ENCODE peak calls at places on chromosomes 3 and 15, in eight cellular contexts. Y, L, O, N, C, A, M and I are unnamed samples.

GRCh38 chr3:172446198-172446597 is 2.1 kb downstream of the GHSR start:
- DNase-seq in O (no peak), M (no peak), Y (no peak), N (no peak), C (no peak), A (no peak), L (no peak), I (no peak)

GRCh38 chr3:116188231-116188785 is 257.0 kb downstream of the LSAMP start:
- DNase-seq in M (peak; percentile 37), Y (no peak), O (no peak), N (no peak), C (no peak), A (no peak), L (no peak), I (no peak)

GRCh38 chr15:70099966-70100494 is 2.3 kb upstream of the TLE3 start:
- DNase-seq in M (no peak), N (no peak), C (no peak), Y (no peak), O (no peak), L (no peak), A (no peak), I (no peak)

GRCh38 chr3:143795849-143796248 is 52.4 kb downstream of the SLC9A9 start:
- DNase-seq in O (peak; percentile 27), L (no peak), M (peak; percentile 47), Y (no peak), N (no peak), C (no peak), A (peak; percentile 20), I (no peak)

GRCh38 chr15:41183580-41183979 is 47.0 kb downstream of the EXD1 start:
- DNase-seq in A (peak; percentile 41), O (no peak), C (no peak), L (no peak), M (no peak), Y (no peak), N (no peak), I (no peak)

GRCh38 chr15:98526094-98526493 is 122.2 kb upstream of the IGF1R start:
- DNase-seq in O (no peak), M (no peak), N (no peak), L (no peak), A (no peak), Y (no peak), C (no peak), I (no peak)

GRCh38 chr3:66472313-66473134 is 28.3 kb downstream of the LRIG1 start:
- DNase-seq in M (peak; percentile 95), Y (no peak), C (no peak), N (no peak), A (peak; percentile 60), L (no peak), O (no peak), I (peak; percentile 85)

GRCh38 chr15:83046558-83047127 is 20.4 kb downstream of the BTBD1 start:
- DNase-seq in O (no peak), Y (no peak), C (no peak), M (peak; percentile 55), N (no peak), L (no peak), A (peak; percentile 71), I (no peak)

GRCh38 chr3:13282528-13282985 is 137.6 kb downstream of the NUP210 start:
- DNase-seq in A (no peak), C (no peak), O (no peak), M (no peak), N (no peak), Y (no peak), L (peak; percentile 72), I (no peak)

GRCh38 chr3:110995461-110996226 is 76.0 kb upstream of the NECTIN3 start:
- DNase-seq in M (peak; percentile 79), Y (no peak), O (no peak), A (peak; percentile 53), N (no peak), L (no peak), C (no peak), I (no peak)

GRCh38 chr3:175111036-175111435 is 251.9 kb downstream of the NAALADL2 start:
- DNase-seq in Y (no peak), L (no peak), M (no peak), A (peak; percentile 89), C (no peak), O (peak; percentile 53), N (no peak), I (no peak)

GRCh38 chr3:16300881-16301359 is 35.9 kb downstream of the OXNAD1 start:
- DNase-seq in Y (no peak), O (peak; percentile 47), A (no peak), L (no peak), C (no peak), N (no peak), M (peak; percentile 16), I (no peak)

GRCh38 chr3:120244834-120245225 is 40.2 kb downstream of the GPR156 start:
- DNase-seq in M (no peak), N (no peak), O (no peak), A (peak; percentile 33), Y (no peak), L (no peak), C (no peak), I (no peak)

GRCh38 chr3:34570916-34571705 is 772.7 kb downstream of the PDCD6IP start:
- DNase-seq in L (no peak), A (no peak), N (no peak), O (no peak), Y (no peak), C (no peak), M (peak; percentile 3), I (no peak)

GRCh38 chr15:52247032-52247431 is 48.6 kb downstream of the MYO5C start:
- DNase-seq in Y (no peak), N (peak; percentile 24), M (peak; percentile 71), L (no peak), O (peak; percentile 47), A (peak; percentile 98), C (no peak), I (no peak)

GRCh38 chr3:197926418-197926817 is 23.6 kb upstream of the RPL35A start:
- DNase-seq in A (no peak), N (no peak), L (no peak), Y (no peak), C (no peak), O (no peak), M (no peak), I (no peak)

DNA sequence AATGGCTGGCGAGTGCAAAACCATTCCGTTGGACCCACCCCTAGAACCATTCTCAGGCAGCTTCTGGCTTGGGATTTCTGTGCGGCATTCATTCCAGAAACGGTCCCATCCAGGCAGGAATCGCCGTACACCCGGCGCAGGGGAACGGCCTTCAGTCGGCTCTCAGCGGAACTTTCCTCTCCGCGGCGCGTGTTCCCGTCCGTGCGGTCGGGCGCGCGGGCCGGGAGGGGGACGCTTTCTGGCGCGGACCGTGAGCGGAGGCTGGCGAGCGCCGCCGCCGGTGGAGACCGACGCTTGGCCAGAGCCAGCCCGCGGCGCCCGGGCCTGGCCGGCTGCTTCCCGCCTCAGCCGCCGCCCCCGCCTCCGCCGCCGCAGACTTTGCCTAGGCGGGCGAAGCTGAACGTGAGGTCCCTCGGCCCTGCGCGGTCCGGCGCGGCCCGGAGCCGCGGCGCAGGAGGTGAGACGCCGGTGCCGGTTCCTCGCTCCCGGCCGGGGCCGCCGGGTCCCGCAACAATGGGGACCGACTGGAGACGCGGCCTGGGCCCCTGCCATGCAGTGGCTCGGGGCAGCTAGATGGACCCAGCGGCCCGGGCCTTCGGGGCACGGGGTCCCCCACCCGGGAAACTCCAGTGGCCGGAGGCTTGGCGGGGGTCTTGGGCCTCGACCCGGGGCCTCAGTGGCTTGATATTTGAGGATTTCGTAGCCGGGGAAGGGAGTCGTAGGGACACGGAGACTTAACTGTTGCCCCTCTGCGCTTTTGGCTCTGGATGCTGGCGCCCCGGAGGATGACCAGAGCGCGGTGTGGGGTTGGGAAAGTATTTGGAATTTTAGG is at the start of gene RAD54L2:
- DNase-seq in Y (peak; percentile 64), M (peak; percentile 92), C (peak; percentile 79), A (peak; percentile 86), L (peak; percentile 95), O (peak; percentile 81), N (peak; percentile 59), I (peak; percentile 41)
- TF ChIP-seq CTCF in Y (peak; percentile 47), M (peak; percentile 6), C (no peak), A (peak; percentile 19), L (no peak), O (peak; percentile 54), N (no peak), I (peak; percentile 42)

GRCh38 chr3:38627956-38628355 is 21.5 kb downstream of the SCN5A start:
- DNase-seq in C (no peak), M (no peak), L (no peak), N (no peak), A (peak; percentile 23), Y (no peak), O (no peak), I (no peak)
- TF ChIP-seq CTCF in C (no peak), M (peak; percentile 26), L (no peak), N (peak; percentile 39), A (peak; percentile 69), Y (no peak), O (no peak), I (peak; percentile 25)

GRCh38 chr3:148951599-148952361 is 39.6 kb upstream of the GYG1 start:
- DNase-seq in L (no peak), A (no peak), N (no peak), Y (no peak), M (no peak), C (no peak), O (no peak), I (peak; percentile 71)

GRCh38 chr3:148954981-148955380 is 36.4 kb upstream of the GYG1 start:
- DNase-seq in M (no peak), A (no peak), L (no peak), C (no peak), N (no peak), O (no peak), Y (no peak), I (no peak)

GRCh38 chr3:148953094-148953493 is 38.2 kb upstream of the GYG1 start:
- DNase-seq in N (no peak), A (no peak), O (no peak), C (no peak), L (no peak), Y (no peak), M (no peak), I (no peak)

GRCh38 chr3:148948913-148949657 is 42.3 kb upstream of the GYG1 start:
- DNase-seq in A (no peak), Y (peak; percentile 58), N (no peak), L (no peak), C (no peak), M (no peak), O (no peak), I (peak; percentile 44)

GRCh38 chr3:148950806-148951205 is 40.5 kb upstream of the GYG1 start:
- DNase-seq in M (no peak), C (no peak), O (no peak), L (no peak), Y (no peak), N (no peak), A (peak; percentile 46), I (no peak)
- TF ChIP-seq CTCF in M (peak; percentile 35), C (no peak), O (no peak), L (no peak), Y (no peak), N (peak; percentile 28), A (peak; percentile 52), I (peak; percentile 24)

GRCh38 chr3:63325386-63325785 is 47.3 kb downstream of the SYNPR start:
- DNase-seq in O (no peak), Y (no peak), M (no peak), A (no peak), L (no peak), N (no peak), C (no peak), I (no peak)

GRCh38 chr3:63328386-63328785 is 50.3 kb downstream of the SYNPR start:
- DNase-seq in A (peak; percentile 76), L (no peak), C (no peak), N (no peak), M (peak; percentile 50), O (no peak), Y (no peak), I (no peak)

GRCh38 chr3:63324621-63325020 is 46.5 kb downstream of the SYNPR start:
- DNase-seq in L (no peak), M (no peak), O (no peak), C (no peak), N (no peak), Y (no peak), A (no peak), I (no peak)

GRCh38 chr3:63323766-63324165 is 45.7 kb downstream of the SYNPR start:
- DNase-seq in N (no peak), L (no peak), M (no peak), Y (no peak), O (no peak), A (no peak), C (no peak), I (no peak)
- TF ChIP-seq CTCF in N (no peak), L (no peak), M (no peak), Y (no peak), O (no peak), A (no peak), C (no peak), I (no peak)